ENCODE peak calls at places on chromosomes 11 and 22, in six cellular contexts. V, U, F, C, Q and B are unnamed samples.

GRCh38 chr11:83002522-83002921 is 69.2 kb downstream of the RAB30 start:
- DNase-seq in V (no peak), U (no peak), F (no peak), C (no peak), Q (no peak), B (no peak)

GRCh38 chr11:73663604-73664495 is 17.5 kb downstream of the PLEKHB1 start:
- DNase-seq in V (no peak), U (no peak), F (no peak), C (no peak), Q (no peak), B (no peak)

GRCh38 chr11:82474876-82475275 is 258.8 kb downstream of the FAM181B start:
- DNase-seq in V (no peak), U (no peak), F (no peak), C (no peak), Q (no peak), B (no peak)

GRCh38 chr11:64729851-64730382 is 6.9 kb upstream of the NRXN2 start:
- DNase-seq in V (no peak), U (peak; percentile 29), F (peak; percentile 44), C (no peak), Q (peak; percentile 98), B (no peak)

GRCh38 chr11:115301029-115301428 is 203.2 kb downstream of the CADM1 start:
- DNase-seq in V (no peak), U (no peak), F (no peak), C (no peak), Q (no peak), B (no peak)

GRCh38 chr22:47835726-47836125 is 1073.3 kb downstream of the TBC1D22A start:
- DNase-seq in V (no peak), U (peak; percentile 46), F (no peak), C (peak; percentile 64), Q (no peak), B (peak; percentile 60)

GRCh38 chr22:36803358-36803757 is 13.5 kb downstream of the PVALB start:
- DNase-seq in V (no peak), U (no peak), F (no peak), C (no peak), Q (no peak), B (no peak)

GRCh38 chr11:62337682-62338181 is 484 bp downstream of the ASRGL1 start:
- DNase-seq in V (no peak), U (peak; percentile 19), F (peak; percentile 35), C (peak; percentile 27), Q (peak; percentile 78), B (peak; percentile 2)

GRCh38 chr11:64906314-64906635 is 10.7 kb downstream of the ATG2A start:
- DNase-seq in V (no peak), U (no peak), F (no peak), C (no peak), Q (no peak), B (no peak)

GRCh38 chr22:38246692-38247091 is 26.1 kb downstream of the TMEM184B start:
- DNase-seq in V (peak; percentile 84), U (no peak), F (no peak), C (no peak), Q (no peak), B (no peak)

GRCh38 chr11:47216141-47216798 is 1.5 kb downstream of the DDB2 start:
- DNase-seq in V (peak; percentile 45), U (peak; percentile 80), F (peak; percentile 68), C (peak; percentile 62), Q (peak; percentile 60), B (peak; percentile 82)

GRCh38 chr11:69290791-69291190 is 3.2 kb upstream of the MYEOV start:
- DNase-seq in V (no peak), U (no peak), F (peak; percentile 58), C (no peak), Q (no peak), B (no peak)

GRCh38 chr11:117997436-117998200 is 11.4 kb downstream of the IL10RA start:
- DNase-seq in V (peak; percentile 8), U (no peak), F (no peak), C (no peak), Q (peak; percentile 17), B (no peak)

GRCh38 chr11:3204141-3205015 is 14.2 kb downstream of the MRGPRG start:
- DNase-seq in V (no peak), U (no peak), F (no peak), C (no peak), Q (no peak), B (no peak)

GRCh38 chr11:132186699-132187098 is 816.3 kb downstream of the NTM start:
- DNase-seq in V (no peak), U (no peak), F (no peak), C (no peak), Q (peak; percentile 75), B (no peak)

GRCh38 chr11:129143335-129143734 is 48.8 kb downstream of the ARHGAP32 start:
- DNase-seq in V (peak; percentile 88), U (peak; percentile 99), F (peak; percentile 81), C (peak; percentile 91), Q (no peak), B (peak; percentile 100)

GRCh38 chr11:8263769-8264410 is at the start of gene LMO1:
- DNase-seq in V (peak; percentile 76), U (peak; percentile 77), F (peak; percentile 85), C (peak; percentile 74), Q (peak; percentile 93), B (peak; percentile 73)

DNA sequence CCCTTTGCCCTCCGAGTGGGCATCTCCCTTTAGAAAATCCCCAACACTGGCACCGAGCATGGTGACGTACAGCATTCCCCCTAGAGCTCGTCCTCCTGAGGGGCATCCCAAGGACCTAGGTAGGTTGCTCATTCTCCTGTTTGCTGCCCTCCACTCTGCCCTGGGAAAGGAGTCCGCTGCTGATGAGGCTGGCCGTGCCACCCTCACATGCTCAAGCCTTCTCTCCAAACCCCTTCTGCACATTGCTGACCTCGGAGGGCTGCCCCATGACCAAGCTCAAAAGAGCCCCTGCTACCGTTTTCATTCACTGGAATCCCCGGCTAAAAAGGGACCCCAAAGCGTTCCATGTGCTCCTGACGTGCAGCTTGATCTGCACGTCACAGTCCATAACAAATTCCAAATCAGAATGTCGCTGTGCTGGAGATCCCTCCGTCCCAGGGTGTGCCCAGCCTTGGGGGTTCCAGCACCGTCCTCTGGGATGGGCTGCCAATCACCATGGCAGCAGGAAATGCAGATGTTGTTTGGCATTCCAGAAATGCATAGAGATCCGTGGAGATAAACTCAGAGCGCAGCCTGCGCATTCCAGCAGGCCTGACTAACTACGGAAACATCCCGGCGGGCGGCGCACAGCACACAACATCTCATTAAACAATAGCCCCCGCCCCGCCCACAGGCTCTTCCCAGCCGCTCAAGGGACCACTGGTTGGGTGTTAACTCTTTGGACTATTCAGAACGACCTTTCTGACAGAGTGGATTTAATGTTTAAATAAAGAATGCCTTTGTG is 26.3 kb upstream of the GNB1L start:
- DNase-seq in V (peak; percentile 46), U (peak; percentile 88), F (no peak), C (peak; percentile 94), Q (peak; percentile 98), B (peak; percentile 98)
- H3K4me3 ChIP-seq in V (no peak overlapping the region), U (no peak overlapping the region), F (no peak overlapping the region), C (peak overlapping the region; percentile 36), Q (peak overlapping the region; percentile 44), B (no peak overlapping the region)

GRCh38 chr22:30246962-30247376 is 410 bp upstream of the LIF start:
- DNase-seq in V (no peak), U (no peak), F (peak; percentile 85), C (no peak), Q (peak; percentile 48), B (no peak)

GRCh38 chr22:30247974-30248373 is 1.4 kb upstream of the LIF start:
- DNase-seq in V (no peak), U (no peak), F (no peak), C (no peak), Q (no peak), B (no peak)

GRCh38 chr22:30245181-30245984 is 1.2 kb downstream of the LIF start:
- DNase-seq in V (no peak), U (no peak), F (peak; percentile 56), C (no peak), Q (peak; percentile 80), B (no peak)

GRCh38 chr22:30247561-30247960 is 1.0 kb upstream of the LIF start:
- DNase-seq in V (no peak), U (no peak), F (no peak), C (no peak), Q (no peak), B (no peak)

GRCh38 chr22:30245985-30246901 is at the start of gene LIF:
- DNase-seq in V (no peak), U (peak; percentile 43), F (peak; percentile 52), C (no peak), Q (peak; percentile 82), B (peak; percentile 89)
- TF ChIP-seq CTCF in V (no peak), U (no peak), F (no peak), C (no peak), Q (peak; percentile 39), B (no peak)

DNA sequence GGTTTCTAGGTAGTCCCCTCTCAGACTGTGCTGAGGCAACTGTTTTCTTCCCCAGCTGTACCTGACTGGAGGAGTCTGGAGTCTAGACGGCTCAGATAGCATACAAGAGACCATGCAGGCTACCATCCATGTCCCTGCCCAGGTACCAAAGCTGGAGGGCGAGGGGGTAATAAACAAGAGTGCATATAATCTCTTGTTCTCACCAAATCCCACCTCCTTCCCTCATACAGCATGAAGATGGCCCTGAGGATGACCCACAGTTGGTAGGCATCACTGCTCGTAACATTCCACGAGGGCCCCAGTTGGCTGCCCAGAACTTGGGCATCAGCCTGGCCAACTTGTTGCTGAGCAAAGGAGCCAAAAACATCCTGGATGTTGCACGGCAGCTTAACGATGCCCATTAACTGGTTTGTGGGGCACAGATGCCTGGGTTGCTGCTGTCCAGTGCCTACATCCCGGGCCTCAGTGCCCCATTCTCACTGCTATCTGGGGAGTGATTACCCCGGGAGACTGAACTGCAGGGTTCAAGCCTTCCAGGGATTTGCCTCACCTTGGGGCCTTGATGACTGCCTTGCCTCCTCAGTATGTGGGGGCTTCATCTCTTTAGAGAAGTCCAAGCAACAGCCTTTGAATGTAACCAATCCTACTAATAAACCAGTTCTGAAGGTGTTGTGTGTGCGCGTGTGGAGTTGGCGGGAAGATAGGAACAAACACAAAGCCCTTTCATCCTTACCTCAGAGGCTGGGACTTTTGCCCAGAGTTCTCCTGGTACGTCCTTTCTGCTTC is 8.4 kb downstream of the HMBS start:
- DNase-seq in V (no peak), U (no peak), F (no peak), C (no peak), Q (no peak), B (peak; percentile 34)
- H3K4me3 ChIP-seq in V (no peak overlapping the region), U (peak overlapping the region; percentile 76), F (peak overlapping the region; percentile 75), C (peak overlapping the region; percentile 68), Q (peak overlapping the region; percentile 97), B (peak overlapping the region; percentile 81)

DNA sequence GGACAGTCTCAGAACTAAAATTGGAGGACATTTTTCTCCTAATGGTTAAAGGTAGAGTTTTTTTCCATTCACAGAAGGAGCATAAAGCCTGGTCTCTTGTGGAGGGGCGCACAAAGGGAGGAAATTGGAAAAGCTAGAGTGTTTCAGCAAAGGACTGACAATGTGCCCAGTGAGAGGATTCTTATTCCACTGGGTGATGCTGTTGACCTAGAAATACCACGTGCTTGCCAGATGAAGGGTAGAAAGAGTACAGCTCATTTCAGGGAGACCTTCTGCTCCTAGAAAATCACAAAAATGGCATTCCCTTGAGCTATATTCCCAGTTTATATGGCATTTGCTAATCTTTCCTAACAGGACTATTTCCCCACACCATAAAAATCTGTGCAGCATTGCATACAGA is 21.1 kb downstream of the MS4A6E start:
- DNase-seq in V (no peak), U (no peak), F (no peak), C (no peak), Q (no peak), B (no peak)
- TF ChIP-seq CTCF in V (no peak), U (no peak), F (no peak), C (no peak), Q (peak; percentile 58), B (no peak)